ENCODE peak calls at places on chromosomes 1 and 21, in seven cellular contexts. S is GDM1; T is WERI-Rb-1; C is hippocampal formation; Q is substantia nigra; D is thoracic aorta; W is activated CD8-positive, alpha-beta memory T cell treated with anti-CD3 and anti-CD28 coated beads for 1 hour. N is an unnamed sample.

GRCh38 chr1:235206533-235207201 is 45.6 kb upstream of the RBM34 start:
- DNase-seq in S (no peak), T (no peak), C (no peak), Q (no peak), D (no peak), W (no peak), N (no peak)

GRCh38 chr1:235313931-235314678 is 13.9 kb downstream of the ARID4B start:
- DNase-seq in S (no peak), T (no peak), C (no peak), Q (no peak), D (no peak), W (no peak), N (no peak)

GRCh38 chr1:196438324-196438723 is 169.9 kb downstream of the KCNT2 start:
- DNase-seq in S (no peak), T (no peak), C (no peak), Q (no peak), D (no peak), W (no peak), N (no peak)

GRCh38 chr21:41680444-41681335 is 86.2 kb downstream of the RIPK4 start:
- DNase-seq in S (no peak), T (no peak), C (no peak), Q (no peak), D (no peak), W (no peak), N (no peak)

GRCh38 chr1:203046984-203047630 is 20.8 kb downstream of the PPFIA4 start:
- DNase-seq in S (no peak), T (no peak), C (no peak), Q (no peak), D (no peak), W (no peak), N (no peak)

GRCh38 chr1:205481629-205482071 is 22.8 kb upstream of the CDK18 start:
- DNase-seq in S (no peak), T (peak), C (no peak), Q (no peak), D (no peak), W (no peak), N (no peak)

GRCh38 chr21:46011267-46011967 is 29.8 kb downstream of the COL6A1 start:
- DNase-seq in S (no peak), T (no peak), C (no peak), Q (no peak), D (no peak), W (no peak), N (no peak)

GRCh38 chr1:231326248-231326647 is 11.4 kb downstream of the EXOC8 start:
- DNase-seq in S (no peak), T (no peak), C (no peak), Q (no peak), D (no peak), W (no peak), N (no peak)

GRCh38 chr1:171219751-171220385 is 28.4 kb upstream of the FMO1 start:
- DNase-seq in S (no peak), T (no peak), C (no peak), Q (no peak), D (no peak), W (no peak), N (no peak)

GRCh38 chr21:27564684-27565280 is 597.9 kb upstream of the ADAMTS5 start:
- DNase-seq in S (no peak), T (peak), C (peak), Q (peak), D (no peak), W (no peak), N (peak)

GRCh38 chr1:93662481-93663190 is 19.0 kb downstream of the BCAR3 start:
- DNase-seq in S (no peak), T (no peak), C (no peak), Q (no peak), D (no peak), W (no peak), N (no peak)

GRCh38 chr1:224399887-224400286 is 34.7 kb downstream of the WDR26 start:
- DNase-seq in S (no peak), T (no peak), C (no peak), Q (no peak), D (no peak), W (no peak), N (no peak)

GRCh38 chr1:41162441-41162840 is 79.7 kb downstream of the SCMH1 start:
- DNase-seq in S (no peak), T (no peak), C (no peak), Q (no peak), D (no peak), W (no peak), N (no peak)

GRCh38 chr1:10338047-10338446 is 60.8 kb upstream of the PGD start:
- DNase-seq in S (peak), T (peak), C (peak), Q (peak), D (no peak), W (no peak), N (peak)

GRCh38 chr1:28031173-28031572 is 57.2 kb downstream of the EYA3 start:
- DNase-seq in S (no peak), T (no peak), C (no peak), Q (no peak), D (no peak), W (no peak), N (no peak)

GRCh38 chr1:30425046-30425445 is 298.3 kb downstream of the MATN1 start:
- DNase-seq in S (no peak), T (no peak), C (no peak), Q (no peak), D (no peak), W (no peak), N (no peak)

N was measured in body of pancreas.